ENCODE peak calls at places on chromosome 11, in nine cellular contexts. One of them, this sample, is unnamed. For H3K4me1, the result is how much of the 10 kb centered on the place peaks cover.

GRCh38 chr11:109747839-109748238 is 325.8 kb downstream of the C11orf87 start:
- DNase-seq in CD8-positive, alpha-beta memory T cell: no peak
- DNase-seq in IMR-90: no peak
- DNase-seq in adrenal gland: no peak
- DNase-seq in keratinocyte: no peak
- DNase-seq in upper lobe of right lung: no peak
- DNase-seq in colonic mucosa: no peak
- DNase-seq in GM23248: peak
- DNase-seq in stomach: no peak
- DNase-seq in this sample: no peak

GRCh38 chr11:29159552-29160465 is 857.0 kb downstream of the KCNA4 start:
- DNase-seq in CD8-positive, alpha-beta memory T cell: no peak
- DNase-seq in IMR-90: peak
- DNase-seq in adrenal gland: peak
- DNase-seq in keratinocyte: no peak
- DNase-seq in upper lobe of right lung: no peak
- DNase-seq in colonic mucosa: peak
- DNase-seq in GM23248: peak
- DNase-seq in stomach: peak
- DNase-seq in this sample: no peak

GRCh38 chr11:13963169-13963948 is 836 bp downstream of the SPON1 start:
- DNase-seq in CD8-positive, alpha-beta memory T cell: no peak
- DNase-seq in IMR-90: peak
- DNase-seq in adrenal gland: no peak
- DNase-seq in keratinocyte: no peak
- DNase-seq in upper lobe of right lung: no peak
- DNase-seq in colonic mucosa: peak
- DNase-seq in GM23248: peak
- DNase-seq in stomach: no peak
- DNase-seq in this sample: no peak

GRCh38 chr11:64244966-64245365 is 1.8 kb downstream of the PPP1R14B start:
- DNase-seq in CD8-positive, alpha-beta memory T cell: no peak
- DNase-seq in IMR-90: no peak
- DNase-seq in adrenal gland: no peak
- DNase-seq in keratinocyte: no peak
- DNase-seq in upper lobe of right lung: no peak
- DNase-seq in colonic mucosa: no peak
- DNase-seq in GM23248: no peak
- DNase-seq in stomach: no peak
- DNase-seq in this sample: no peak

GRCh38 chr11:58926695-58927094 is 12.6 kb upstream of the GLYATL1 start:
- DNase-seq in CD8-positive, alpha-beta memory T cell: no peak
- DNase-seq in IMR-90: peak
- DNase-seq in adrenal gland: no peak
- DNase-seq in keratinocyte: no peak
- DNase-seq in upper lobe of right lung: no peak
- DNase-seq in colonic mucosa: no peak
- DNase-seq in GM23248: peak
- DNase-seq in stomach: no peak
- DNase-seq in this sample: no peak

GRCh38 chr11:111736191-111736590 is 30.0 kb downstream of the PPP2R1B start:
- DNase-seq in CD8-positive, alpha-beta memory T cell: no peak
- DNase-seq in IMR-90: peak
- DNase-seq in adrenal gland: peak
- DNase-seq in keratinocyte: no peak
- DNase-seq in upper lobe of right lung: no peak
- DNase-seq in colonic mucosa: no peak
- DNase-seq in GM23248: peak
- DNase-seq in stomach: no peak
- DNase-seq in this sample: no peak

GRCh38 chr11:75277211-75277805 is 36.7 kb downstream of the TPBGL start:
- DNase-seq in CD8-positive, alpha-beta memory T cell: no peak
- DNase-seq in IMR-90: no peak
- DNase-seq in adrenal gland: peak
- DNase-seq in keratinocyte: no peak
- DNase-seq in upper lobe of right lung: peak
- DNase-seq in colonic mucosa: no peak
- DNase-seq in GM23248: no peak
- DNase-seq in stomach: peak
- DNase-seq in this sample: no peak

GRCh38 chr11:2761131-2762030 is 61.6 kb upstream of the KCNQ1OT1 start:
- DNase-seq in CD8-positive, alpha-beta memory T cell: no peak
- DNase-seq in IMR-90: no peak
- DNase-seq in adrenal gland: no peak
- DNase-seq in keratinocyte: no peak
- DNase-seq in upper lobe of right lung: peak
- DNase-seq in colonic mucosa: peak
- DNase-seq in GM23248: no peak
- DNase-seq in stomach: peak
- DNase-seq in this sample: peak

GRCh38 chr11:117290809-117291396 is at the start of gene BACE1-AS:
- DNase-seq in CD8-positive, alpha-beta memory T cell: no peak
- DNase-seq in IMR-90: no peak
- DNase-seq in adrenal gland: peak
- DNase-seq in keratinocyte: no peak
- DNase-seq in upper lobe of right lung: no peak
- DNase-seq in colonic mucosa: no peak
- DNase-seq in GM23248: no peak
- DNase-seq in stomach: no peak
- DNase-seq in this sample: no peak

GRCh38 chr11:57237204-57237681 is at the start of gene APLNR:
- DNase-seq in CD8-positive, alpha-beta memory T cell: no peak
- DNase-seq in IMR-90: no peak
- DNase-seq in adrenal gland: no peak
- DNase-seq in keratinocyte: no peak
- DNase-seq in upper lobe of right lung: no peak
- DNase-seq in colonic mucosa: no peak
- DNase-seq in GM23248: no peak
- DNase-seq in stomach: no peak
- DNase-seq in this sample: no peak

GRCh38 chr11:46450846-46451470 is 59.4 kb upstream of the CHRM4 start:
- DNase-seq in CD8-positive, alpha-beta memory T cell: no peak
- DNase-seq in IMR-90: peak
- DNase-seq in adrenal gland: no peak
- DNase-seq in keratinocyte: no peak
- DNase-seq in upper lobe of right lung: no peak
- DNase-seq in colonic mucosa: no peak
- DNase-seq in GM23248: no peak
- DNase-seq in stomach: no peak
- DNase-seq in this sample: no peak

GRCh38 chr11:12141283-12141682 is 30.9 kb downstream of the MICAL2 start:
- DNase-seq in CD8-positive, alpha-beta memory T cell: no peak
- DNase-seq in IMR-90: no peak
- DNase-seq in adrenal gland: no peak
- DNase-seq in keratinocyte: no peak
- DNase-seq in upper lobe of right lung: peak
- DNase-seq in colonic mucosa: no peak
- DNase-seq in GM23248: no peak
- DNase-seq in stomach: no peak
- DNase-seq in this sample: no peak

GRCh38 chr11:12142179-12142578 is 31.8 kb downstream of the MICAL2 start:
- DNase-seq in CD8-positive, alpha-beta memory T cell: no peak
- DNase-seq in IMR-90: no peak
- DNase-seq in adrenal gland: no peak
- DNase-seq in keratinocyte: no peak
- DNase-seq in upper lobe of right lung: no peak
- DNase-seq in colonic mucosa: no peak
- DNase-seq in GM23248: no peak
- DNase-seq in stomach: no peak
- DNase-seq in this sample: no peak

GRCh38 chr11:12144306-12145174 is 34.1 kb downstream of the MICAL2 start:
- DNase-seq in CD8-positive, alpha-beta memory T cell: no peak
- DNase-seq in IMR-90: no peak
- DNase-seq in adrenal gland: no peak
- DNase-seq in keratinocyte: no peak
- DNase-seq in upper lobe of right lung: peak
- DNase-seq in colonic mucosa: no peak
- DNase-seq in GM23248: no peak
- DNase-seq in stomach: peak
- DNase-seq in this sample: no peak

GRCh38 chr11:12143461-12144258 is 33.3 kb downstream of the MICAL2 start:
- DNase-seq in CD8-positive, alpha-beta memory T cell: no peak
- DNase-seq in IMR-90: no peak
- DNase-seq in adrenal gland: no peak
- DNase-seq in keratinocyte: no peak
- DNase-seq in upper lobe of right lung: peak
- DNase-seq in colonic mucosa: peak
- DNase-seq in GM23248: no peak
- DNase-seq in stomach: no peak
- DNase-seq in this sample: no peak

GRCh38 chr11:12142909-12143308 is 32.5 kb downstream of the MICAL2 start:
- DNase-seq in CD8-positive, alpha-beta memory T cell: no peak
- DNase-seq in IMR-90: no peak
- DNase-seq in adrenal gland: no peak
- DNase-seq in keratinocyte: no peak
- DNase-seq in upper lobe of right lung: peak
- DNase-seq in colonic mucosa: no peak
- DNase-seq in GM23248: no peak
- DNase-seq in stomach: no peak
- DNase-seq in this sample: no peak
- H3K4me1 ChIP-seq in CD8-positive, alpha-beta memory T cell: under half
- H3K4me1 ChIP-seq in IMR-90: under half
- H3K4me1 ChIP-seq in adrenal gland: under half
- H3K4me1 ChIP-seq in keratinocyte: under half
- H3K4me1 ChIP-seq in upper lobe of right lung: half or more
- H3K4me1 ChIP-seq in colonic mucosa: under half
- H3K4me1 ChIP-seq in GM23248: under half
- H3K4me1 ChIP-seq in stomach: under half
- H3K4me1 ChIP-seq in this sample: half or more

GRCh38 chr11:56172256-56172835 is 4.1 kb upstream of the OR5J2 start:
- DNase-seq in CD8-positive, alpha-beta memory T cell: no peak
- DNase-seq in IMR-90: no peak
- DNase-seq in adrenal gland: no peak
- DNase-seq in keratinocyte: no peak
- DNase-seq in upper lobe of right lung: no peak
- DNase-seq in colonic mucosa: peak
- DNase-seq in GM23248: no peak
- DNase-seq in stomach: no peak
- DNase-seq in this sample: no peak
- H3K4me1 ChIP-seq in CD8-positive, alpha-beta memory T cell: under half
- H3K4me1 ChIP-seq in IMR-90: under half
- H3K4me1 ChIP-seq in adrenal gland: under half
- H3K4me1 ChIP-seq in keratinocyte: under half
- H3K4me1 ChIP-seq in upper lobe of right lung: under half
- H3K4me1 ChIP-seq in colonic mucosa: under half
- H3K4me1 ChIP-seq in GM23248: under half
- H3K4me1 ChIP-seq in stomach: under half
- H3K4me1 ChIP-seq in this sample: under half

GRCh38 chr11:83014951-83015350 is 56.7 kb downstream of the RAB30 start:
- DNase-seq in CD8-positive, alpha-beta memory T cell: no peak
- DNase-seq in IMR-90: no peak
- DNase-seq in adrenal gland: no peak
- DNase-seq in keratinocyte: no peak
- DNase-seq in upper lobe of right lung: no peak
- DNase-seq in colonic mucosa: no peak
- DNase-seq in GM23248: no peak
- DNase-seq in stomach: no peak
- DNase-seq in this sample: no peak
- H3K4me1 ChIP-seq in CD8-positive, alpha-beta memory T cell: under half
- H3K4me1 ChIP-seq in IMR-90: under half
- H3K4me1 ChIP-seq in adrenal gland: under half
- H3K4me1 ChIP-seq in keratinocyte: under half
- H3K4me1 ChIP-seq in upper lobe of right lung: under half
- H3K4me1 ChIP-seq in colonic mucosa: under half
- H3K4me1 ChIP-seq in GM23248: under half
- H3K4me1 ChIP-seq in stomach: under half
- H3K4me1 ChIP-seq in this sample: half or more

GRCh38 chr11:44563716-44564115 is 1.7 kb upstream of the CD82 start:
- DNase-seq in CD8-positive, alpha-beta memory T cell: no peak
- DNase-seq in IMR-90: peak
- DNase-seq in adrenal gland: no peak
- DNase-seq in keratinocyte: no peak
- DNase-seq in upper lobe of right lung: no peak
- DNase-seq in colonic mucosa: no peak
- DNase-seq in GM23248: peak
- DNase-seq in stomach: no peak
- DNase-seq in this sample: no peak
- H3K4me1 ChIP-seq in CD8-positive, alpha-beta memory T cell: under half
- H3K4me1 ChIP-seq in IMR-90: under half
- H3K4me1 ChIP-seq in adrenal gland: under half
- H3K4me1 ChIP-seq in keratinocyte: half or more
- H3K4me1 ChIP-seq in upper lobe of right lung: under half
- H3K4me1 ChIP-seq in colonic mucosa: under half
- H3K4me1 ChIP-seq in GM23248: under half
- H3K4me1 ChIP-seq in stomach: under half
- H3K4me1 ChIP-seq in this sample: under half

DNA sequence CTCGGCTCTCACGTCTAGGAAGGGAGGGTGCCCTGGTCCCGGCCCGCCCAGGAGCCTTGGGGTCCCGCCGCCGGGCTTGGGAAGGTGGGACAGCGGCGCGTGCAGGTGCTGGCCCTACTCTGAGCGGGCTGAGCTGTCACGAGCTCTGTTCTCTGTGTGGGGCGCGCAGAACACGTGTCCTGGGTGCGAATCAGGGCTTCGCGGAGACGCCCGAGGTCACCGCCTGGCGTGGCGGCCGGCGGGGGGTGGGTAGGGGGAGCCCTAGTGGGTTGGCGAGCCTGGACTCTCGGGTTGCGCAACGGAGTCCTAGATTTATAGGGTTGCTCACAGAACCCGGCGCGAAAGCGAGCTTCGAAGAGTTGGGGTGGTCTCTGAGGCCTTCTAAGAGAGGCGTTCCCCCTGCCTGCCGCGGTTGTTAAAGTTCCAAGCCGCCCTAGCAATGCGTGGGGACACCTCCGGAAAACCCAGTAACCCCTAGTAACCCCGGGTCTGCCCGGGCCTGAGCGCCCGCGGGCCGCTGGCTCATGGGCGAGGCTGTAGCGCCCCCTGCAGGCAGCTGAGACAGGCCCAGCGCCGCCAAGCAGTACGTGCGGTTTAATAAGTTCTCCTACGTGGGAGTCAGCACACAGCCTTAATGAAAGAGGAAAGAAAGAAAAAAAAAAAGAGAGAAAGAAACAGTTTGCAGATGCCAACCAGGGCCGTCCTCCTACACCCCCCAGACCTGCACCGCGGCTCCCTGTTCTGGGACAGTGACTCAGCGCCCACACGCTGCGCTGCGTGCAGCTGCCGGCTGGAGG is 2.7 kb downstream of the ADM start:
- DNase-seq in CD8-positive, alpha-beta memory T cell: peak
- DNase-seq in IMR-90: peak
- DNase-seq in adrenal gland: peak
- DNase-seq in keratinocyte: no peak
- DNase-seq in upper lobe of right lung: peak
- DNase-seq in colonic mucosa: peak
- DNase-seq in GM23248: peak
- DNase-seq in stomach: peak
- DNase-seq in this sample: peak
- H3K4me1 ChIP-seq in CD8-positive, alpha-beta memory T cell: under half
- H3K4me1 ChIP-seq in IMR-90: under half
- H3K4me1 ChIP-seq in adrenal gland: under half
- H3K4me1 ChIP-seq in keratinocyte: under half
- H3K4me1 ChIP-seq in upper lobe of right lung: half or more
- H3K4me1 ChIP-seq in colonic mucosa: under half
- H3K4me1 ChIP-seq in GM23248: under half
- H3K4me1 ChIP-seq in stomach: under half
- H3K4me1 ChIP-seq in this sample: half or more

DNA sequence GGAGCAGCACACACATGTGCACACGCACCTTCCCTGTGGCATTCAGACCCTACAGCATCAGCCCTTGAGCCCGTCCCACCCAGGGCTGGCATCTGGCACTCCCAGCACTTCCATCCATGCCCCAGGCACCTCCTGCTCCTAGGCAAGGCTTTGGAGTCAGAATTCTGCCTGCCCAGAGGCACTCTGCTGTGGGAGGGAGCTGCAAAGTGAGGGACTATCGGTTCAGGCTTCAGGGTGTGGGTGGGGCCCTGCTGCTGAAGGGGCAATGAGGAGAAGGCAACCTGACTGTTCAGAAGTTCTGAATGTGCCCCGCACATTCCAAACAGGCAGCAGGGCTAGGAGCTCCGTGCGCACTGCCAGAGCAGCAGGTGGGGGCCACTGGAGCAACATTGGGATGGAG is 39.7 kb downstream of the NECTIN1 start:
- DNase-seq in CD8-positive, alpha-beta memory T cell: no peak
- DNase-seq in IMR-90: no peak
- DNase-seq in adrenal gland: no peak
- DNase-seq in keratinocyte: no peak
- DNase-seq in upper lobe of right lung: no peak
- DNase-seq in colonic mucosa: no peak
- DNase-seq in GM23248: no peak
- DNase-seq in stomach: no peak
- DNase-seq in this sample: no peak
- H3K4me1 ChIP-seq in CD8-positive, alpha-beta memory T cell: under half
- H3K4me1 ChIP-seq in IMR-90: under half
- H3K4me1 ChIP-seq in adrenal gland: under half
- H3K4me1 ChIP-seq in keratinocyte: half or more
- H3K4me1 ChIP-seq in upper lobe of right lung: under half
- H3K4me1 ChIP-seq in colonic mucosa: under half
- H3K4me1 ChIP-seq in GM23248: under half
- H3K4me1 ChIP-seq in stomach: under half
- H3K4me1 ChIP-seq in this sample: under half